ENCODE peak calls at places on chromosomes 16 and 17, in six cellular contexts. G is hepatocyte, U is body of pancreas, P is upper lobe of right lung, H is pancreas, Z is neural crest cell. Y is an unnamed sample.

GRCh38 chr16:27102701-27103575 is 36.2 kb downstream of the C16orf82 start:
- DNase-seq in G (no peak), U (no peak), Z (no peak), P (no peak), H (no peak), Y (no peak)

GRCh38 chr17:48804936-48805411 is 12.1 kb downstream of the TTLL6 start:
- DNase-seq in U (peak), G (peak), P (peak), H (peak), Z (peak), Y (peak)

GRCh38 chr17:846901-847777 is 65.0 kb downstream of the MRM3 start:
- DNase-seq in Z (no peak), U (no peak), P (no peak), H (no peak), G (no peak), Y (no peak)

GRCh38 chr16:1154291-1154886 is 1.5 kb downstream of the CACNA1H start:
- DNase-seq in Z (no peak), H (no peak), U (no peak), P (no peak), G (peak), Y (no peak)

GRCh38 chr17:15456972-15457722 is 10.3 kb downstream of the CDRT4 start:
- DNase-seq in G (peak), U (peak), P (no peak), Z (no peak), H (no peak), Y (no peak)

GRCh38 chr16:68200120-68200783 is 35.7 kb downstream of the ESRP2 start:
- DNase-seq in G (peak), U (no peak), Z (no peak), H (no peak), P (no peak), Y (no peak)

GRCh38 chr17:65712383-65713267 is 151.2 kb upstream of the AXIN2 start:
- DNase-seq in P (no peak), H (no peak), Z (no peak), G (no peak), U (no peak), Y (no peak)

GRCh38 chr16:630815-631405 is at the start of gene WFIKKN1:
- DNase-seq in P (peak), H (peak), U (peak), G (no peak), Z (peak), Y (no peak)

GRCh38 chr16:15879255-15879804 is 9.1 kb downstream of the CEP20 start:
- DNase-seq in G (no peak), P (no peak), U (no peak), Z (no peak), H (no peak), Y (no peak)

GRCh38 chr16:75304521-75305363 is 53.3 kb upstream of the BCAR1 start:
- DNase-seq in G (peak), U (peak), H (peak), P (no peak), Z (no peak), Y (peak)

GRCh38 chr17:62098623-62099231 is 33.6 kb upstream of the MED13 start:
- DNase-seq in G (no peak), H (no peak), Z (no peak), P (no peak), U (no peak), Y (peak)

GRCh38 chr17:61002316-61002736 is 324.7 kb downstream of the BCAS3 start:
- DNase-seq in Z (no peak), G (peak), P (no peak), H (no peak), U (no peak), Y (no peak)
- TF ChIP-seq CTCF in Z (peak), G (peak), P (peak), H (peak), U (peak), Y (peak)

GRCh38 chr17:83176272-83176955 is 97.0 kb downstream of the METRNL start:
- DNase-seq in U (peak), H (no peak), P (no peak), Z (no peak), G (no peak), Y (peak)

GRCh38 chr17:83173997-83174858 is 94.8 kb downstream of the METRNL start:
- DNase-seq in P (no peak), U (peak), H (peak), G (peak), Z (no peak), Y (peak)

GRCh38 chr17:83175551-83176271 is 96.3 kb downstream of the METRNL start:
- DNase-seq in Z (no peak), P (no peak), U (peak), G (no peak), H (no peak), Y (peak)

GRCh38 chr17:83173180-83173996 is 94.0 kb downstream of the METRNL start:
- DNase-seq in H (no peak), G (peak), U (peak), Z (no peak), P (no peak), Y (no peak)

DNA sequence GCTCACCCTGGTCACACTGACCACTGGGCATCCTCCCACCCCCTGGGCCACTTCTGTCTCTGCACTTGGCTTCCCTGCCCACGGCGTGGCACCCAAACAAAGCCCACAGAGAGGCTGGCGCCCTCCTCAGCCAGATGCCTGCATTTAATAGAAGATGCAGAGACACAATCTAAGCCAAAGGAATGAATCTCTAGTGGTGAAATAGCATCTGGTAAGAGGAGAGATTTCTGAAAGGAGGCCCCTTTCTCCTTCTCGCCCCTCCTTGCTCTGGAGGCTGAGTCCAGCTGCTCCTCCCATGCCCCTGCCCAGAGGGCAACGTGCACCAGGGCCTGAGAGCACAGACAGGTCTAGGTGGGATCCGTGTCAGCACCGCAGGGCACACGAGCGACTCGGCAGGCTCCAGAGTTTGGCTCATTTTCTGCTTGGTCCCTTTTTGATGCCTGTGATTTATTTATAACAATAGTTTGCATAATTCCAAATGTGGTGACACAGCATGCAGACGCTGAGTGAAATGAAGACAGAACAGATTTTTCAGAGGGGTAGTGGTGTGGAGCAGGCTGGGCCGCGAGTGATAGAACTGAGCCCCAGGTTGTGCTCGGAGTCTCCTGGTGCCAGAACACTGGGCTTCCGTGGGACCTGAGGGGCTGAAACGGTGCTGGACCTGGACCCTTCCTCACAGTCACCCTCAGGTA is 95.6 kb downstream of the METRNL start:
- DNase-seq in P (no peak), G (no peak), Z (no peak), U (peak), H (no peak), Y (peak)
- TF ChIP-seq CTCF in P (no peak), G (peak), Z (no peak), U (no peak), H (no peak), Y (no peak)

DNA sequence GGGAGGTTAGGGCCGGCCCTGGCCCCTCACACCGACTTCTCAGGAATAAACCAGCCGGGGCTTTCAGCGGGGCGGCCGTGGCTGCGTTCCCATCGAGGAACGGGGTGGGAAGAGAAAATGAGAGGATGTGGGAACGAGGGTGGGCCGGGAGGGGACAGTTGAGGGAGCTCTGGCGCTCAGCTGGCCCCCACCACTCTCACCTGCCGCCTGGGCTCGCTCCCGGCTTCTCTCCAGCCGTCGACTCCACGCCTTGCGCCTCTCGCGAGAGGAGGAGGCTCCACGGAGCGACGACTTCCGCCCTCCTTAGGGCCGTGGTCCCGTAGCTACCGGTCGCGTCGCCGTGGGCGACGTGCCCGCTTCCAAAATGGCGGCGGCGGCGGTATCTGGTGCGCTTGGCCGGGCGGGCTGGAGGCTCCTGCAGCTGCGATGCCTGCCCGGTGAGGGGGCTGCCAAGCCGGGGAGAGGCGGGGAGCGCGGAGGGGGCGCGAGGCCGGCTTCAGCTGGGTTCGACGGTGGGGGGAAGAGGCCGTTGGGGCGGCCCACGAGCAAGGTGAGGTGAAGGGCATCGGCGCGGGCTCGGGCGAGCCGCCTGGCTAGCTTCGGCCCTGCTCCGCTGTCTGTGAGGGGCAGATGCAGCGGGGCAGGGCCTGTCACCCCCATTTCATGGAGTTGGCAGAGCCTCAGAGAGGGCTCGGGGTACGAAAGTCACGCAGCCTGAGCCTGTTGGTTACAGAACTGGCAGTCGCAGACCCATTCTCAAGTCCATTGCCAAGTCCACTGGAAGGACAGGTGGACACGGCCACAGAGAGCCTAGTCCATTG is at the start of the genes CIAPIN1 and COQ9:
- DNase-seq in P (peak), U (peak), G (peak), H (peak), Z (peak), Y (peak)
- TF ChIP-seq CTCF in P (no peak), U (no peak), G (no peak), H (no peak), Z (no peak), Y (no peak)

DNA sequence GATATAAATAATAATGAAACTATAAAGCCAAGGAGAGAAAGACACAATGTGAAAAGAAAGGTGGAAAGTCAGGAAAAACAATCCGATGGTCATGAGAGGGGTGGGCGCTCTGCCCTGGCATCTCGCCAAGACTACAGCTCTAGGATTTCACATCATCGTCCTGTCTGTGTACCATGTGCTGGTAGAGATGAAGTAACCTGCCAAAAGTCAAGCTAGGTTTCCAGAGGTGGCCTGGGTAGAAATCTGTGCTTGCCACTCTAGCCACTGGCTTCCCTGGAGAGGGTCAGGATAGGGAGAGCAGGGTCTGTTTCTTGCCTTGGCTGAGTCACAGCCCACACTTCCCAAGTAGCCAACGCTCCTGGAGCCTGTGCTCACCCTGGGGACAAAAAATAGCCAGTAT is 31.0 kb upstream of the TRAP1 start:
- DNase-seq in G (no peak), Z (no peak), H (no peak), U (no peak), P (no peak), Y (no peak)
- TF ChIP-seq CTCF in G (no peak), Z (no peak), H (no peak), U (no peak), P (no peak), Y (no peak)

GRCh38 chr17:77438241-77439204 is 297.8 kb downstream of the SEC14L1 start:
- DNase-seq in Z (no peak), G (no peak), H (no peak), P (no peak), U (no peak), Y (no peak)

GRCh38 chr17:77436481-77436880 is 295.7 kb downstream of the SEC14L1 start:
- DNase-seq in H (no peak), Z (no peak), G (no peak), U (no peak), P (no peak), Y (no peak)

GRCh38 chr17:77437747-77438146 is 297.0 kb downstream of the SEC14L1 start:
- DNase-seq in U (no peak), G (no peak), Z (no peak), P (no peak), H (no peak), Y (no peak)

GRCh38 chr17:77436058-77436442 is 295.3 kb downstream of the SEC14L1 start:
- DNase-seq in Z (no peak), P (no peak), H (no peak), G (peak), U (no peak), Y (no peak)

DNA sequence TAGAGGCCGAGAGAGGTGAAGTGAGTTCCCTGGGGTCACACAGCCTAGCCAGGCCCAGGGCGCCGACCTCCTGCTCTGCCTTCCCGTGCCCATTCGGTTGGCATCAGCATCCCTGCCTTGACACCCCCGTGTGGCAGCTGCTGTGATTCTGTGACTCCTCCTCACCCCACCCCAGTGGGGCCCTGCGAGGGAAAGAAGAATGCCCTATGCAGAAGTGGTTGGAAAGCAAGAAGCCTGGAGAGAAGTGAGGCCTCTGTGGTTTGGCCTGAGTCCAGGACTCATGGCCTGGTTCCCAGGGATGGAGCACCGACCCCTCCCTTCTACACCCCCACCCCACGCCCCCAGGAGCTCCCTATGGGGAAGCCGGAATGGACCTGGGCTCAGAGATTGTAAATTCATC is 296.2 kb downstream of the SEC14L1 start:
- DNase-seq in H (no peak), U (no peak), Z (no peak), G (peak), P (no peak), Y (peak)
- TF ChIP-seq CTCF in H (no peak), U (no peak), Z (no peak), G (no peak), P (no peak), Y (no peak)

GRCh38 chr16:29943846-29944669 is 17.8 kb upstream of the TMEM219 start:
- DNase-seq in U (peak), Z (no peak), P (no peak), H (no peak), G (peak), Y (peak)
- TF ChIP-seq CTCF in U (no peak), Z (no peak), P (peak), H (no peak), G (peak), Y (no peak)

DNA sequence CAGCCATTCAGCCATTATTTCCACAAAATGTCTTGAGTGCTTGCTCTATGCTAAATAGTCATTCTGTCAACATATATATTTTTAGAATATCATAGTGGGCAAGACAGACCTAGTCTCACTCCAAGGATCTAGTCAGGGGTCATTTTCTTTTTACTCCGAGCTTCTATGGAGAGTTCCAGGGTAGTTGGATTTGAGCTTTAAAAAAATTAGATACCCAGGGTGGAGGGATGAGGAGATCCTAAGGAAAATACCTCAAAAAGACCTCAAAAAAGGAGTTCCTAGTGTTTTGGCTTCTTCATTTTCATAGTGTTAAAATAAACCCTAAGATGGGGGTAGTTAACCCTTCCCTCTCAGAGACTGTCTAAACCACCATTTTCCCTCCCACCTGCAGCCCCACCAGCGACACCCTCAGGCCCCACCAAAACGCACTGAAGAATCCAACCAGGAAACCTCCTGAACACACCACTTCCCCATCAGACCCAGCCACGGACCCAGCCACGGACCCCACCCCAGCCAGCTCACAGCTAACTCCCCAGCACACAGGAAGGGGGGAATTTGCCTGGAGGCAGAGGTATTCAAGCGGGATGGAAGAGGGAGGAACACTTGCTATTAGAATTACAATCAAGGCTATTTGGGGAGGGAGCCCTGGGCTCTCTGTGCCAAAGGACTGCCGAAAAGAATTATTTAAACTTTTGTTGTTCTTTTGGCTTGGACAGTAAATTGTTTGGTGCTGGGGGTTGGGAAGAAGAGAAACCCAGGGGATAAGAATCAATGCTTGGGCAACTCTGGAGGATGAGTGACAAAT is 2.2 kb downstream of the ETV4 start:
- DNase-seq in U (no peak), H (no peak), Z (no peak), G (no peak), P (no peak), Y (no peak)
- TF ChIP-seq CTCF in U (no peak), H (no peak), Z (no peak), G (no peak), P (no peak), Y (no peak)

GRCh38 chr16:6027733-6028132 is 930.1 kb upstream of the EEF2KMT start:
- DNase-seq in G (no peak), U (no peak), H (no peak), Z (no peak), P (no peak), Y (no peak)
- TF ChIP-seq CTCF in G (no peak), U (no peak), H (no peak), Z (no peak), P (no peak), Y (no peak)

GRCh38 chr17:81129289-81129688 is 36.0 kb upstream of the PVALEF start:
- DNase-seq in U (no peak), G (no peak), H (no peak), Z (no peak), P (no peak), Y (no peak)
- TF ChIP-seq CTCF in U (no peak), G (no peak), H (no peak), Z (peak), P (no peak), Y (no peak)

Y was measured in Peyer's patch.